ENCODE peak calls at places on chromosomes 7 and 10, in six cellular contexts. R is thoracic aorta; Y is lung; O is neuronal stem cell; P is CD4-positive, CD25-positive, alpha-beta regulatory T cell; Z is GM23248. H is an unnamed sample.

GRCh38 chr7:67493386-67493785 is 496.8 kb downstream of the TYW1 start:
- DNase-seq in R (no peak), Y (no peak), O (no peak), P (no peak), Z (no peak), H (no peak)

GRCh38 chr10:49299816-49300139 is 808 bp downstream of the C10orf71 start:
- DNase-seq in R (no peak), Y (no peak), O (no peak), P (no peak), Z (no peak), H (no peak)

GRCh38 chr7:153470004-153470671 is 582.1 kb upstream of the DPP6 start:
- DNase-seq in R (no peak), Y (no peak), O (no peak), P (no peak), Z (no peak), H (peak; percentile 17)

GRCh38 chr10:6755891-6756460 is 175.9 kb upstream of the PRKCQ start:
- DNase-seq in R (no peak), Y (no peak), O (no peak), P (peak; percentile 24), Z (peak; percentile 60), H (no peak)

GRCh38 chr7:43522406-43523156 is 60.3 kb upstream of the STK17A start:
- DNase-seq in R (no peak), Y (no peak), O (no peak), P (no peak), Z (peak; percentile 91), H (no peak)

GRCh38 chr10:17237915-17238444 is 9.9 kb downstream of the VIM start:
- DNase-seq in R (no peak), Y (no peak), O (no peak), P (no peak), Z (peak; percentile 73), H (no peak)

GRCh38 chr7:95537483-95537882 is 51.7 kb downstream of the ASB4 start:
- DNase-seq in R (no peak), Y (no peak), O (no peak), P (no peak), Z (no peak), H (no peak)

GRCh38 chr10:56466005-56466404 is 104.9 kb upstream of the ZWINT start:
- DNase-seq in R (no peak), Y (no peak), O (no peak), P (no peak), Z (no peak), H (no peak)

GRCh38 chr7:23472974-23473847 is 2.9 kb upstream of the IGF2BP3 start:
- DNase-seq in R (no peak), Y (no peak), O (peak; percentile 17), P (no peak), Z (no peak), H (no peak)

GRCh38 chr7:23472556-23472955 is 2.3 kb upstream of the IGF2BP3 start:
- DNase-seq in R (no peak), Y (no peak), O (no peak), P (no peak), Z (no peak), H (no peak)

GRCh38 chr7:23474829-23475578 is 4.7 kb upstream of the IGF2BP3 start:
- DNase-seq in R (no peak), Y (no peak), O (no peak), P (no peak), Z (no peak), H (no peak)

GRCh38 chr7:23474098-23474828 is 4.0 kb upstream of the IGF2BP3 start:
- DNase-seq in R (no peak), Y (peak; percentile 66), O (peak; percentile 98), P (peak; percentile 93), Z (peak; percentile 99), H (peak; percentile 82)

DNA sequence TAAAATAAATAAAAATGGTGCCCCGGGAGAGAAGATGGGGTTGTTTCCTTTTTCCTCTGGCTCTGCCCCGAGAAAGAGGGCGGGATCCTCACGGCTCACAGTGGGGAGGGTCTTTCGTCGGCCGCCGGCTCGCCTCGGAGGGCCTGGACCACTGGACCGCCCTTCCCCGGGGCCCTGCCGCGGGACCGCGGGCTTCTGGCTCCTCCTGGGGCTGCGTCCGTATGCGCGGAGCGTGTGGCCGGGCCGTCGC is 3.5 kb upstream of the IGF2BP3 start:
- DNase-seq in R (no peak), Y (no peak), O (no peak), P (no peak), Z (no peak), H (no peak)
- H3K27ac ChIP-seq in R (peak overlapping the region; percentile 1), Y (no peak overlapping the region), O (peak overlapping the region; percentile 97), P (no peak overlapping the region), Z (no peak overlapping the region), H (peak overlapping the region; percentile 50)

DNA sequence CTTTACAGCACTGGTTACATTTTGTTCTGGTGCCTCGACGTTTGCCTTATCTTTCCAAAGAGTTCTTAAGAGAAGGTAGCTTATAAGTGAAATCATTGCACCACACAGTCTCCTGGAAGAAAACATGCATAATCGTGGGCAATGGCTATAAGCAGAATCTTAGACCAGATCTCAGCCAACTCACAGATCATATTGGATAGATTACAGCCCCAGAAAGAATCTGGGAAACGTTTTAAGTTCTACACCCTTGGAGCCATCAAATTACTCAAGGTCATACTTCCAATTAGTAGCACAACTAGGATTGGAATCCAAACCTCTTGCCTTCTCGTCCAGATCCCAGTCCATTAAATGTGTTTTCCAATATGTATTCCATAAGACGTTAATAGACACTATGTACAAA is 8.8 kb upstream of the PDCD4 start:
- DNase-seq in R (no peak), Y (no peak), O (no peak), P (no peak), Z (no peak), H (no peak)
- H3K4me1 ChIP-seq in R (peaks cover 66% of the 10 kb centered on the region), Y (peaks cover 15% of the 10 kb centered on the region), O (peaks cover 13% of the 10 kb centered on the region), P (peaks cover 100% of the 10 kb centered on the region), Z (peaks cover 38% of the 10 kb centered on the region), H (peaks cover 57% of the 10 kb centered on the region)

DNA sequence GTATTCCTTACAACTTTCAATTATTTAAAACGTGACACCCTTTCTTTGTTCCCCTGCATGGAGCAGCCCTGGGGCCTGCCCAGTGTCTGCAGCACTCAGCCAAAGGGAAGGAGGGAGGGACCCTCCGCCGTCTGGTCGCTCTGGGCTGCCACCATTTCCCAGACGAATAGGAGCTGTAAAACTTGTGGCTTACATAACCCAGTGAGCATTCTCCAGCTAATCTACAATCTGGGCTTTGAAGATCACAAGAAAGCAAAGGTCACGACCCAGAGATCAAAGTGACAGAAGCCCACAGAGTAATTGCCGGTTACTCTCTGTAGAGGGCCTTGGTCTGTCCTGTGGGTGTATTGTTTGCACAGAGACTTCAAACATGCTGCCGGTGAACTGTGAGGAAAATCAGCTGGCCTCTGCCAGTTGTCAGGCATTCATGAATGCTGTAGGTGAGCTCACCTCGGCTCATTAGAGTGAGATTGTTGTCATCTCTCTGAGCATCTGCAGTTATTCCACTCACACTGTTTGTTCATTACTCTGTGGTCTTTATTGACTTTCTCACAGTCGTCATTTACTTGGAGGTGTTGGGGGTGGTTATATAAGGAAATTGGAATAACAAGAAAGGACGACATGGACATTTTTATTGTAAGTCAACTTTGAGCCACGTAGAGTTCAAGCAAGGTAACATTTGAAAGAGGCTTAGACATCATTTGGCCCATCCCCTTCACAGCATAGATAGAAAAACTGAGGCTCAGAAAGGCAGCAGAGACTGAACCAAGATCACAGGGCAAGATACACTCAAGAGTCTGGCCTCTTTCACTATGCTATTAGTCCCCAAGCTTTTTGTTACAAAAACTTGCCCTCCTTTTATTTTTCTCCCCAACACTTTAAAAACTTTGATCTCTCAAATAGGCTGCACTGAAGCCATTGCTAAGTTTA is 619.8 kb downstream of the LRMDA start:
- DNase-seq in R (no peak), Y (no peak), O (peak; percentile 87), P (peak; percentile 18), Z (no peak), H (no peak)
- H3K27ac ChIP-seq in R (no peak overlapping the region), Y (no peak overlapping the region), O (no peak overlapping the region), P (no peak overlapping the region), Z (no peak overlapping the region), H (no peak overlapping the region)

GRCh38 chr10:124723826-124724225 is 20.4 kb downstream of the FAM53B start:
- DNase-seq in R (no peak), Y (no peak), O (no peak), P (no peak), Z (no peak), H (no peak)
- H3K4me1 ChIP-seq in R (peaks cover 61% of the 10 kb centered on the region), Y (peaks cover 55% of the 10 kb centered on the region), O (peaks cover 26% of the 10 kb centered on the region), P (peaks cover 100% of the 10 kb centered on the region), Z (peaks cover 23% of the 10 kb centered on the region), H (peaks cover 86% of the 10 kb centered on the region)

GRCh38 chr7:4616116-4616515 is 66.0 kb upstream of the FOXK1 start:
- DNase-seq in R (no peak), Y (no peak), O (no peak), P (no peak), Z (no peak), H (no peak)
- H3K27ac ChIP-seq in R (no peak overlapping the region), Y (no peak overlapping the region), O (no peak overlapping the region), P (no peak overlapping the region), Z (no peak overlapping the region), H (no peak overlapping the region)

GRCh38 chr10:129511758-129512157 is 44.7 kb downstream of the MGMT start:
- DNase-seq in R (no peak), Y (no peak), O (no peak), P (no peak), Z (no peak), H (peak; percentile 7)
- H3K4me1 ChIP-seq in R (no peaks in the 10 kb centered on the region), Y (peaks cover 5% of the 10 kb centered on the region), O (peaks cover 2% of the 10 kb centered on the region), P (no peaks in the 10 kb centered on the region), Z (no peaks in the 10 kb centered on the region), H (no peaks in the 10 kb centered on the region)

H was measured in testis.